ENCODE peak calls at places on chromosomes 6 and 20, in five cellular contexts. One of them, this sample, is unnamed.

GRCh38 chr20:34982270-34983088 is 26.8 kb downstream of the MYH7B start:
- DNase-seq in HFF-Myc: no peak
- DNase-seq in fibroblast of the aortic adventitia: no peak
- DNase-seq in body of pancreas: no peak
- DNase-seq in heart right ventricle: no peak
- DNase-seq in this sample: no peak

GRCh38 chr6:149545258-149545753 is 537 bp downstream of the PPIL4 start:
- DNase-seq in HFF-Myc: no peak
- DNase-seq in fibroblast of the aortic adventitia: peak
- DNase-seq in body of pancreas: peak
- DNase-seq in heart right ventricle: peak
- DNase-seq in this sample: peak

GRCh38 chr20:10954137-10954840 is 280.5 kb upstream of the JAG1 start:
- DNase-seq in HFF-Myc: no peak
- DNase-seq in fibroblast of the aortic adventitia: no peak
- DNase-seq in body of pancreas: peak
- DNase-seq in heart right ventricle: no peak
- DNase-seq in this sample: no peak

GRCh38 chr20:45328451-45328850 is 19.8 kb downstream of the SDC4 start:
- DNase-seq in HFF-Myc: no peak
- DNase-seq in fibroblast of the aortic adventitia: no peak
- DNase-seq in body of pancreas: no peak
- DNase-seq in heart right ventricle: no peak
- DNase-seq in this sample: no peak

GRCh38 chr6:87070750-87071149 is 24.2 kb downstream of the CGA start:
- DNase-seq in HFF-Myc: no peak
- DNase-seq in fibroblast of the aortic adventitia: no peak
- DNase-seq in body of pancreas: no peak
- DNase-seq in heart right ventricle: no peak
- DNase-seq in this sample: no peak

GRCh38 chr6:107713214-107713962 is 110.7 kb downstream of the SCML4 start:
- DNase-seq in HFF-Myc: no peak
- DNase-seq in fibroblast of the aortic adventitia: no peak
- DNase-seq in body of pancreas: no peak
- DNase-seq in heart right ventricle: no peak
- DNase-seq in this sample: no peak

GRCh38 chr20:11117808-11118528 is 444.2 kb upstream of the JAG1 start:
- DNase-seq in HFF-Myc: no peak
- DNase-seq in fibroblast of the aortic adventitia: peak
- DNase-seq in body of pancreas: no peak
- DNase-seq in heart right ventricle: no peak
- DNase-seq in this sample: no peak

GRCh38 chr6:40955181-40955550 is 83.9 kb downstream of the UNC5CL start:
- DNase-seq in HFF-Myc: no peak
- DNase-seq in fibroblast of the aortic adventitia: no peak
- DNase-seq in body of pancreas: no peak
- DNase-seq in heart right ventricle: no peak
- DNase-seq in this sample: no peak

GRCh38 chr6:143276436-143276835 is 174.1 kb downstream of the ADAT2 start:
- DNase-seq in HFF-Myc: no peak
- DNase-seq in fibroblast of the aortic adventitia: no peak
- DNase-seq in body of pancreas: no peak
- DNase-seq in heart right ventricle: no peak
- DNase-seq in this sample: peak

GRCh38 chr6:140271759-140272377 is 897.4 kb upstream of the CITED2 start:
- DNase-seq in HFF-Myc: no peak
- DNase-seq in fibroblast of the aortic adventitia: no peak
- DNase-seq in body of pancreas: no peak
- DNase-seq in heart right ventricle: no peak
- DNase-seq in this sample: peak

GRCh38 chr6:123925360-123925759 is 121.7 kb downstream of the NKAIN2 start:
- DNase-seq in HFF-Myc: no peak
- DNase-seq in fibroblast of the aortic adventitia: no peak
- DNase-seq in body of pancreas: no peak
- DNase-seq in heart right ventricle: no peak
- DNase-seq in this sample: peak

GRCh38 chr6:140025171-140025570 is 650.7 kb upstream of the CITED2 start:
- DNase-seq in HFF-Myc: no peak
- DNase-seq in fibroblast of the aortic adventitia: no peak
- DNase-seq in body of pancreas: no peak
- DNase-seq in heart right ventricle: no peak
- DNase-seq in this sample: no peak

GRCh38 chr6:134551245-134551960 is 233.5 kb upstream of the SGK1 start:
- DNase-seq in HFF-Myc: peak
- DNase-seq in fibroblast of the aortic adventitia: peak
- DNase-seq in body of pancreas: no peak
- DNase-seq in heart right ventricle: no peak
- DNase-seq in this sample: no peak

GRCh38 chr6:150143521-150144293 is 863 bp downstream of the PPP1R14C start:
- DNase-seq in HFF-Myc: no peak
- DNase-seq in fibroblast of the aortic adventitia: no peak
- DNase-seq in body of pancreas: no peak
- DNase-seq in heart right ventricle: peak
- DNase-seq in this sample: peak

GRCh38 chr6:4163408-4163807 is 28.0 kb upstream of the ECI2 start:
- DNase-seq in HFF-Myc: no peak
- DNase-seq in fibroblast of the aortic adventitia: no peak
- DNase-seq in body of pancreas: no peak
- DNase-seq in heart right ventricle: no peak
- DNase-seq in this sample: no peak

GRCh38 chr6:4167123-4167522 is 31.7 kb upstream of the ECI2 start:
- DNase-seq in HFF-Myc: no peak
- DNase-seq in fibroblast of the aortic adventitia: no peak
- DNase-seq in body of pancreas: no peak
- DNase-seq in heart right ventricle: no peak
- DNase-seq in this sample: no peak

GRCh38 chr6:4164456-4164855 is 29.1 kb upstream of the ECI2 start:
- DNase-seq in HFF-Myc: no peak
- DNase-seq in fibroblast of the aortic adventitia: no peak
- DNase-seq in body of pancreas: no peak
- DNase-seq in heart right ventricle: no peak
- DNase-seq in this sample: no peak

GRCh38 chr6:4164043-4164442 is 28.7 kb upstream of the ECI2 start:
- DNase-seq in HFF-Myc: no peak
- DNase-seq in fibroblast of the aortic adventitia: no peak
- DNase-seq in body of pancreas: no peak
- DNase-seq in heart right ventricle: no peak
- DNase-seq in this sample: no peak

GRCh38 chr6:4162345-4162744 is 27.0 kb upstream of the ECI2 start:
- DNase-seq in HFF-Myc: no peak
- DNase-seq in fibroblast of the aortic adventitia: no peak
- DNase-seq in body of pancreas: no peak
- DNase-seq in heart right ventricle: no peak
- DNase-seq in this sample: no peak
- TF ChIP-seq CTCF in HFF-Myc: peak
- TF ChIP-seq CTCF in fibroblast of the aortic adventitia: no peak
- TF ChIP-seq CTCF in body of pancreas: no peak
- TF ChIP-seq CTCF in heart right ventricle: no peak
- TF ChIP-seq CTCF in this sample: no peak

GRCh38 chr20:59518881-59519706 is 85.2 kb upstream of the PHACTR3 start:
- DNase-seq in HFF-Myc: peak
- DNase-seq in fibroblast of the aortic adventitia: peak
- DNase-seq in body of pancreas: peak
- DNase-seq in heart right ventricle: no peak
- DNase-seq in this sample: peak

GRCh38 chr20:59515013-59515905 is 89.1 kb upstream of the PHACTR3 start:
- DNase-seq in HFF-Myc: peak
- DNase-seq in fibroblast of the aortic adventitia: peak
- DNase-seq in body of pancreas: peak
- DNase-seq in heart right ventricle: peak
- DNase-seq in this sample: no peak

GRCh38 chr20:59519707-59520014 is 84.7 kb upstream of the PHACTR3 start:
- DNase-seq in HFF-Myc: no peak
- DNase-seq in fibroblast of the aortic adventitia: no peak
- DNase-seq in body of pancreas: no peak
- DNase-seq in heart right ventricle: no peak
- DNase-seq in this sample: no peak

GRCh38 chr20:59514554-59514953 is 89.8 kb upstream of the PHACTR3 start:
- DNase-seq in HFF-Myc: no peak
- DNase-seq in fibroblast of the aortic adventitia: no peak
- DNase-seq in body of pancreas: no peak
- DNase-seq in heart right ventricle: no peak
- DNase-seq in this sample: no peak

DNA sequence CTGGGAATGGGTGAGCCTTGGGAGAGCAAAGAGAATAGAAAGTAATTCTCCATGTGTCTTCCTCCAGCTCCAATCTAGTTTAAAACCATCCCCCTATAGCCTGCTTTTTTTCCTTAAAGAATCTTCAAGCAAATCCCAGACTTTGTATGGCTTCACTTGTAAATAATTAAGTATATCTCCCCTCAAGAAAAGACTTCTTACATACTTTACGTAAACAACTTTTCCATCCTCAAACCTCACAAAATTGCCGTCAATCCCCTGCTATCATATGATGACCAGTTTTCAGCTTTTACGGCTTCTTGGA is 88.5 kb upstream of the PHACTR3 start:
- DNase-seq in HFF-Myc: no peak
- DNase-seq in fibroblast of the aortic adventitia: no peak
- DNase-seq in body of pancreas: no peak
- DNase-seq in heart right ventricle: no peak
- DNase-seq in this sample: no peak
- TF ChIP-seq CTCF in HFF-Myc: no peak
- TF ChIP-seq CTCF in fibroblast of the aortic adventitia: no peak
- TF ChIP-seq CTCF in body of pancreas: no peak
- TF ChIP-seq CTCF in heart right ventricle: no peak
- TF ChIP-seq CTCF in this sample: no peak

GRCh38 chr6:3568396-3569082 is 111.7 kb upstream of the SLC22A23 start:
- DNase-seq in HFF-Myc: no peak
- DNase-seq in fibroblast of the aortic adventitia: no peak
- DNase-seq in body of pancreas: no peak
- DNase-seq in heart right ventricle: no peak
- DNase-seq in this sample: no peak
- TF ChIP-seq CTCF in HFF-Myc: no peak
- TF ChIP-seq CTCF in fibroblast of the aortic adventitia: no peak
- TF ChIP-seq CTCF in body of pancreas: no peak
- TF ChIP-seq CTCF in heart right ventricle: no peak
- TF ChIP-seq CTCF in this sample: no peak

GRCh38 chr6:548091-548490 is 108.8 kb downstream of the HUS1B start:
- DNase-seq in HFF-Myc: no peak
- DNase-seq in fibroblast of the aortic adventitia: no peak
- DNase-seq in body of pancreas: no peak
- DNase-seq in heart right ventricle: no peak
- DNase-seq in this sample: no peak

GRCh38 chr6:551829-552350 is 105.0 kb downstream of the HUS1B start:
- DNase-seq in HFF-Myc: no peak
- DNase-seq in fibroblast of the aortic adventitia: no peak
- DNase-seq in body of pancreas: no peak
- DNase-seq in heart right ventricle: no peak
- DNase-seq in this sample: no peak

GRCh38 chr6:549901-550300 is 107.0 kb downstream of the HUS1B start:
- DNase-seq in HFF-Myc: no peak
- DNase-seq in fibroblast of the aortic adventitia: no peak
- DNase-seq in body of pancreas: no peak
- DNase-seq in heart right ventricle: no peak
- DNase-seq in this sample: no peak

GRCh38 chr6:548517-548916 is 108.4 kb downstream of the HUS1B start:
- DNase-seq in HFF-Myc: no peak
- DNase-seq in fibroblast of the aortic adventitia: no peak
- DNase-seq in body of pancreas: no peak
- DNase-seq in heart right ventricle: no peak
- DNase-seq in this sample: no peak

DNA sequence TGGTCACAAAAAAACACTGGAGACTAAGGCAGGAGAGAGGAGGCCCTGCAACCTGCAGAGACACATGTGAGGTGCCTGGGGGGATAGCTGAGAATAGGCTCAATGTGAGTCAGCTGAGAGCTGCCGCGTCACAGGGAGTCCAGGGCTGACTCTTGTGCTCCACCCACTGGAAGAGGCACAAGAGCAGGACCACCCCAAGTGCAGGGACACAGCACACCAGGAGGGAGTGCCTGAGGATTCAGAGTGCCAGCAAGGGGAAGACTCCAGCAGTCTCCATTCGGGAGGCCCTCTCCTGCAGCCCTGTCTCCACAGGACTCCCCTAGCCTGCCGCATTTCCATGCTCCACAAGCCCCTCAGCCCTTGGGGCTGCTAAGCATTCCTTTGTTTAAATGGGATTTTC is 105.5 kb downstream of the HUS1B start:
- DNase-seq in HFF-Myc: peak
- DNase-seq in fibroblast of the aortic adventitia: peak
- DNase-seq in body of pancreas: no peak
- DNase-seq in heart right ventricle: no peak
- DNase-seq in this sample: peak
- TF ChIP-seq CTCF in HFF-Myc: peak
- TF ChIP-seq CTCF in fibroblast of the aortic adventitia: peak
- TF ChIP-seq CTCF in body of pancreas: no peak
- TF ChIP-seq CTCF in heart right ventricle: no peak
- TF ChIP-seq CTCF in this sample: peak

DNA sequence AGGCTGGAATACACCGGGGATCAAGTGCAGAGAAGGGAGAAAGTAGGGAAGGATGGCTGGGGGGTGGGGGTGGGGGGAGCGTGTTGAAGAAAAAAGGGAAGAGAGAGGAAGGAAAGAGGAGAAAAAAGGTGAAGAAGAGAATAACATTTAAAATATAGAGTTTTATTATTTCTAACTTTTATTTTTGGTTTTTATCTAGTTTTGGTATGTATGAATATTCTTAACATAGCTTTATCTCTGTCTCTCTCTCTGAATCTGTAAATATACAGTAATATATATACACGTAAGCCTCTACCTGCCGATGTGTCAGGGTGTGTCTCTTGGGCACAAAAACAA is 30.0 kb downstream of the HLA-F start:
- DNase-seq in HFF-Myc: no peak
- DNase-seq in fibroblast of the aortic adventitia: no peak
- DNase-seq in body of pancreas: no peak
- DNase-seq in heart right ventricle: no peak
- DNase-seq in this sample: no peak
- TF ChIP-seq CTCF in HFF-Myc: no peak
- TF ChIP-seq CTCF in fibroblast of the aortic adventitia: no peak
- TF ChIP-seq CTCF in body of pancreas: no peak
- TF ChIP-seq CTCF in heart right ventricle: no peak
- TF ChIP-seq CTCF in this sample: no peak

GRCh38 chr20:58518387-58518786 is 3.2 kb upstream of the APCDD1L start:
- DNase-seq in HFF-Myc: no peak
- DNase-seq in fibroblast of the aortic adventitia: no peak
- DNase-seq in body of pancreas: no peak
- DNase-seq in heart right ventricle: no peak
- DNase-seq in this sample: no peak
- TF ChIP-seq CTCF in HFF-Myc: no peak
- TF ChIP-seq CTCF in fibroblast of the aortic adventitia: no peak
- TF ChIP-seq CTCF in body of pancreas: no peak
- TF ChIP-seq CTCF in heart right ventricle: no peak
- TF ChIP-seq CTCF in this sample: no peak

DNA sequence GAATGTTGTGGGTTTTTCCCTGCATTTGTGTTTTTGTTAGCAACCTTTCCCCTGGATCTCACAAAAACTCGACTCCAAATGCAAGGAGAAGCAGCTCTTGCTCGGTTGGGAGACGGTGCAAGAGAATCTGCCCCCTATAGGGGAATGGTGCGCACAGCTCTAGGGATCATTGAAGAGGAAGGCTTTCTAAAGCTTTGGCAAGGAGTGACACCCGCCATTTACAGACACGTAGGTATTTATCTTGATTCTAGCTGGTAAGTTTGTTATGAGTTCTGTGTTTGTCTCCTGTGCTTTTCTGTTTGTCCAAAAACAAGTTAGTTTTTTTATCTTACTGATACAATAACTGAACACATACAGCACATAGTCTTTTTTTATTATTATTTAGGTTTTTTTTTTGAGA is 3.0 kb downstream of the SLC25A27 start:
- DNase-seq in HFF-Myc: no peak
- DNase-seq in fibroblast of the aortic adventitia: no peak
- DNase-seq in body of pancreas: no peak
- DNase-seq in heart right ventricle: no peak
- DNase-seq in this sample: no peak
- TF ChIP-seq CTCF in HFF-Myc: peak
- TF ChIP-seq CTCF in fibroblast of the aortic adventitia: peak
- TF ChIP-seq CTCF in body of pancreas: no peak
- TF ChIP-seq CTCF in heart right ventricle: peak
- TF ChIP-seq CTCF in this sample: no peak

This sample was measured in GM13976.